ENCODE peak calls at places on chromosomes 2 and 18, in seven cellular contexts. I is cardiac muscle cell, A is IMR-90, M is Peyer's patch, T is left lung, B is SK-N-SH, H is astrocyte. J is an unnamed sample. For H3K4me1, the result is how much of the 10 kb centered on the place peaks cover.

GRCh38 chr2:119240311-119241204 is 16.9 kb downstream of the STEAP3 start:
- DNase-seq in I (peak), H (peak), T (no peak), B (peak), M (no peak), A (peak), J (peak)

GRCh38 chr18:9321017-9321452 is 13.5 kb upstream of the TWSG1 start:
- DNase-seq in M (no peak), B (no peak), T (no peak), A (peak), H (peak), I (peak), J (no peak)

GRCh38 chr18:12769644-12770440 is 67.0 kb downstream of the PSMG2 start:
- DNase-seq in B (no peak), M (no peak), T (no peak), I (peak), H (no peak), A (peak), J (no peak)

GRCh38 chr18:51361130-51361860 is 163.8 kb upstream of the MEX3C start:
- DNase-seq in I (peak), T (no peak), B (no peak), H (no peak), M (no peak), A (no peak), J (no peak)

GRCh38 chr18:25126751-25127150 is 225.2 kb downstream of the ZNF521 start:
- DNase-seq in I (no peak), A (peak), H (no peak), B (no peak), M (no peak), T (no peak), J (no peak)

GRCh38 chr18:77108001-77108692 is 24.4 kb downstream of the MBP start:
- DNase-seq in A (peak), M (peak), T (no peak), H (peak), B (no peak), I (peak), J (no peak)

GRCh38 chr2:239780236-239780997 is 244.7 kb downstream of the NDUFA10 start:
- DNase-seq in M (no peak), T (no peak), H (no peak), B (no peak), I (no peak), A (no peak), J (no peak)

GRCh38 chr2:3651686-3652516 is 6.1 kb upstream of the ALLC start:
- DNase-seq in M (peak), H (peak), B (peak), A (no peak), T (peak), I (peak), J (no peak)

GRCh38 chr2:231674587-231675334 is 33.6 kb upstream of the PTMA start:
- DNase-seq in H (peak), M (peak), B (peak), I (peak), A (peak), T (peak), J (no peak)

GRCh38 chr2:203280428-203281064 is 41.7 kb downstream of the CYP20A1 start:
- DNase-seq in I (peak), A (no peak), B (no peak), M (no peak), T (no peak), H (peak), J (no peak)

GRCh38 chr2:149329068-149329467 is 1.3 kb upstream of the LYPD6 start:
- DNase-seq in M (no peak), B (peak), A (no peak), I (no peak), T (no peak), H (no peak), J (peak)

GRCh38 chr2:122168799-122169198 is 413.3 kb downstream of the TSN start:
- DNase-seq in H (no peak), T (no peak), M (no peak), A (no peak), B (peak), I (peak), J (no peak)

GRCh38 chr18:68275616-68276015 is 439.3 kb downstream of the TMX3 start:
- DNase-seq in T (no peak), I (peak), H (peak), A (peak), M (no peak), B (no peak), J (peak)

GRCh38 chr18:8116346-8117007 is 492.8 kb upstream of the RAB12 start:
- DNase-seq in H (peak), I (peak), A (peak), B (no peak), T (no peak), M (no peak), J (peak)

GRCh38 chr2:44578401-44579135 is 216.8 kb downstream of the CAMKMT start:
- DNase-seq in H (peak), B (no peak), M (no peak), I (peak), A (peak), T (no peak), J (peak)

GRCh38 chr18:8615397-8616025 is 6.3 kb downstream of the RAB12 start:
- DNase-seq in B (peak), T (no peak), A (peak), I (peak), M (no peak), H (peak), J (peak)

GRCh38 chr2:133970641-133971040 is 283.2 kb upstream of the MGAT5 start:
- DNase-seq in B (no peak), M (no peak), I (no peak), H (no peak), T (no peak), A (no peak), J (no peak)

GRCh38 chr2:113136828-113137775 is 9.7 kb downstream of the IL1RN start:
- DNase-seq in H (no peak), B (peak), I (peak), T (no peak), M (peak), A (peak), J (no peak)

GRCh38 chr2:105674859-105675541 is 69.7 kb upstream of the NCK2 start:
- DNase-seq in M (no peak), T (no peak), I (no peak), H (no peak), B (no peak), A (no peak), J (no peak)

GRCh38 chr2:222731183-222731582 is 59.7 kb downstream of the MOGAT1 start:
- DNase-seq in A (peak), H (no peak), M (no peak), B (no peak), I (no peak), T (no peak), J (no peak)

GRCh38 chr18:51110073-51110797 is 80.2 kb downstream of the SMAD4 start:
- DNase-seq in B (peak), T (peak), I (peak), A (peak), H (no peak), M (peak), J (no peak)

GRCh38 chr2:99180755-99181647 is at the start of the genes MITD1 and MRPL30:
- DNase-seq in T (peak), A (peak), B (peak), I (peak), H (peak), M (peak), J (peak)

GRCh38 chr2:233023007-233023760 is 9.3 kb upstream of the NEU2 start:
- DNase-seq in I (no peak), A (no peak), H (no peak), M (no peak), T (no peak), B (no peak), J (no peak)

GRCh38 chr2:233022561-233022960 is 9.5 kb upstream of the NGEF start:
- DNase-seq in H (no peak), M (no peak), T (no peak), I (no peak), A (no peak), B (no peak), J (no peak)

GRCh38 chr2:233025706-233026105 is 6.8 kb upstream of the NEU2 start:
- DNase-seq in B (no peak), I (peak), H (peak), T (no peak), M (no peak), A (no peak), J (no peak)

GRCh38 chr2:233021771-233022170 is 8.7 kb upstream of the NGEF start:
- DNase-seq in T (no peak), H (peak), A (peak), B (no peak), M (no peak), I (peak), J (no peak)

DNA sequence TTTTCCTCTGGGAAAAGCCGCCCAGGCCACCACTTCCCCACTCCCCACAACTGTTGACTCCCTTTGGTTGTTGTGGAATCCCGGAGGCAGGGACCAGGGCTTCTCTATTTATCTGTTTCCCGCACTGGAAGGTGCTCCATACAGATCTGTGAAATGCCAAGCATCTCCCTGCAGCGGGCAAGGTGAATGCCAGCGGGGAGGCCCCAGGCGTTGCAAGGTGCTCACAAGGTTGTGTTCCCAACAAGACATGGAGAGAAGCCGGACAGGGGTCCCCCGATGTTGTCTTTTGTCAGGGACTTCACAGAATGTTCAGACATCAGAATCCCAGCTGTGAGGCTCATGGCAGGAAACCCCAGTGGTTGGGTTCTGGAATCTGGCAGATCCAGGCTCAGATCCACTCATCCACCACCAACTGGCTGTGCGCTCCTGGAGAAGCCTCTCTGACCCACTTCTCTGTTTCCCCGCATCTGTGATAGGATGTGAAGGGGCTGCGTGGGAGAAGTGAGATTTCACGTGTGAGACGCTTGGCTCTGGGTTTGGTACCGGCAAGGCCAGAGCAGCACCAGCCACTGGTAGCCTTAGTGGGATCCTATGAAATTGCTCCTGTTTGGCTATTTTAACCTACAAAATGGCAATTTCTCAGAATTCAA is 8.6 kb upstream of the NEU2 start:
- DNase-seq in B (no peak), I (no peak), A (no peak), M (no peak), H (no peak), T (no peak), J (no peak)
- H3K4me1 ChIP-seq in B (under half), I (under half), A (under half), M (under half), H (under half), T (under half), J (under half)

DNA sequence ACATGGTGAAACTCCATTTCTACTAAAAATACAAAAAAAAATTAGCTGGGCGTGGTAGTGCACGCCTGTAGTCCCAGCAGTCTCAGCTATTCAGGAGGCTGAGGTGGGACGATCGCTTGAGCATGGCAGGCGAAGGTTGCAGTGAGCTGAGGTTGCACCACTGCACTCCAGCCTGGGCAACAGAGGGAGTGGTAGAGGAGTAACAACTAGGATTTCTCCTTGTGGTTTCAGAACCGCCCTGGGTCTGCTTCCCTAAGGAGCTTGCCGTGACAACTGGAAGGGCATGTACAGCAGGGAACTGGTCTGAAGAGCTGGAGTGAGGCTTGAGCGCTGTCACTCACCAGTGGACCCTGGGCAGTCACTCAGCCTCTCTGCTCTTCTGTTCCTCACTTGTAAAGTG is 29.1 kb downstream of the REEP1 start:
- DNase-seq in T (no peak), A (no peak), B (no peak), H (no peak), M (no peak), I (no peak), J (no peak)
- TF ChIP-seq CTCF in T (no peak), A (no peak), B (no peak), H (no peak), M (no peak), I (no peak), J (no peak)

DNA sequence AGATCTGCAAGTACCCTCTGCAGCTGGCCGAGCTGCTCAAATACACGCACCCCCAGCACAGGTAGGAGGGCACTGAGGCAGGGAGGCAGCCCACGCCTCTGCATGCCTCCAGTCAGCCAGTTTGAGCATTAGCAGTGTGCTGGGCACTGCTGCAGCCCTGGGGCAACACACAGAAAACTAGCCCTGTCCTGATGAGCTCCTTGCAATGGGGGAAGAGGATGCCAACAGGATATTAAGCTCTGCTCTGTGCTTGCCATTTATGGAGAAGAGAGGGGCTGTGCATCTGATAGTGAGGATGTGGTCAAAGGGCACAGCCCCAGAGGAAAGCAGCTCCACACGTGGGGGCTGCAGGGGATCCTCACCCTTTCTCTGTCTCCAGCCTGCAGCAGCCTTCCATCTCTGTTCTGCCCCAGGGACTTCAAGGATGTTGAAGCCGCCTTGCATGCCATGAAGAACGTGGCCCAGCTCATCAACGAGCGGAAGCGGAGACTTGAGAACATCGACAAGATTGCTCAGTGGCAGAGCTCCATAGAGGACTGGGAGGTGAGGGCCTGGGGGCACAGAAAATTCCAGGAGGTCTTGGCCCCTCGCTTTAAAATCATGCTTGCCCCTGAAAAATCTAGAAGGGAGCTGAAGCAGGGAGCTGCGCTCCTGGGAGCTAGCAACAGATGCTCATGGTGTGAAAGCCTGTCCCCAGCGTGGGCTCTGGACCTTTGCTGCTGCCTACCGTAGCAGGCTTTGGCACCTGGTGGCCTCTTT is 51.7 kb downstream of the FAM168B start:
- DNase-seq in I (no peak), B (no peak), M (peak), A (no peak), T (no peak), H (no peak), J (no peak)
- H3K27ac ChIP-seq in I (no peak), B (peak), M (no peak), A (no peak), T (no peak), H (no peak), J (no peak)

DNA sequence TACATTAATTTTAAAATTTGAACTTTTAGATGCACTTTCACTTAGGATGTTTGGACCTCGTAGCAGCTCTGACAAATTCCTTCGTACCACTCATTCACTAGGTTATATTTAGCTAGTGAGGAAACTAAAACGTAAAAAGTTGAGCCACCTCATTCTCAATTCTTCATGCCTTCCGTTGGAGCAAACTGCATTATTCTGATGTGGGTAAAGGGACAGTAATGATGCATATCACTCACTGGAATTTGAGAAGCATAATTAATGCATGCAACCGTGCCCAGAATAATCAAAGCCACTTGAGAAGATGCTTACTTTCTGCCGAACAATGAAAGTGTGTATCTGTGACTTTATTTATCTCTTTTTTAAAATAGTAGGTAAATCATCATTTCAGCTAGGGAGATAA is 2.2 kb downstream of the CNOT9 start:
- DNase-seq in T (no peak), A (peak), B (no peak), I (peak), M (no peak), H (peak), J (no peak)
- H3K4me1 ChIP-seq in T (under half), A (under half), B (under half), I (under half), M (under half), H (under half), J (under half)

DNA sequence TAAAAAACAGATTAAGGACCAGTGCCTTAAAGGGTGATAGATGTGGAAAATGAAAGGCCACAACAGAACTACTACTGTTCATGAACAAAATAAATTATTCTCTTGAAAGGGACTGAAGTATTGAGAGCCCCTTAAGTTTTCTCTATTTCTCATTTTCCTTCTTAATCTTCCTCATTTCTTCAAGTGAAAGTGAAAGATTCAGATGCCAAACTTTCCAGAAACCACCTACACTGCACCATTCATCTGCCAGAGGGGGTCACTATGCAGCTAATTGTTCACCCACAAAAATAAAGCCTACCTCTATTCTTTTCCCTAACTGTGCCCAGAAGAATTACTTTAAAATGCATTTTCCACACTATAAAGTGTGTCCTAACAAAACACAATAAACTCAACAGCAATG is 140.1 kb downstream of the NR4A2 start:
- DNase-seq in M (no peak), B (no peak), H (no peak), T (no peak), I (no peak), A (no peak), J (no peak)
- TF ChIP-seq CTCF in M (no peak), B (peak), H (no peak), T (no peak), I (peak), A (peak), J (peak)

DNA sequence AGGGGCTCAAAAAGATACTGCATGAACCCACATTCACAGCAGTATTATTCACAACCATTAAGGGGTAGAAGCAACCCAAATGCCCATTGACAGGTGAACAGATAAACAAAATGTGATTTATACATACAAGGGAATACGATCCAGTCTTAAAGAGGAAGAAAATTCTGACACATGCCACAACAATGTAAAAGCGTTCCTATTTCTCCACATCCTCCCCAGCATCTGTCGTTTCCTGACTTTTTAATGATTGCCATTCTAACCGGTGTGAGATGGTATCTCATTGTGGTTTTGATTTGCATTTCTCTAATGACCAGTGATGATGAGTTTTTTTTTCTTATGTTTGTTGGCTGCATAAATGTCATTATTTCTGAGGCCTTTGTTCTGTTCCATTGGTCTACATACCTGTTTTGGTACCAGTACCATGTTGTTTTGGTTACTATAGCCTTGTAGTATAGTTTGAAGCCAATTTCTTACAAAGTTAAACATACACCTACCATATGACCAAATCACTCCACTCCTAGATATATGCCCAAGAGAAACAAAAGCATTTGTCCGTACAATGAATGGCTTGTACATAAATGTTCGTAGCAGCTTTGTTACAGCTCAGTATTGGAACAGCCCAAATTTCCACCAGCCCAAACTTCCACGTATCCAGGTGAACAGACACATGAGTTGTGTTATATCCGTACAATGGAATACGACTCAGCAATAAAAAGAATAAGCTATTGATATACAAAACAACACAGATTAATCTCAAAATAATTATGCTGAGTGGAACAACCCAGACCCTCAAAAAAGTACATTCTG is 85.1 kb downstream of the TMEM131 start:
- DNase-seq in H (peak), T (no peak), B (no peak), A (no peak), M (no peak), I (no peak), J (no peak)
- H3K27ac ChIP-seq in H (no peak), T (no peak), B (no peak), A (no peak), M (no peak), I (no peak), J (no peak)